ENCODE peak calls at places on chromosome 14, in seven cellular contexts. H is choroid plexus epithelial cell, Q is dorsolateral prefrontal cortex, P is A549, R is ascending aorta, O is heart right ventricle, Z is AG10803. L is an unnamed sample.

GRCh38 chr14:104681689-104682074 is 7.7 kb upstream of the INF2 start:
- DNase-seq in H (peak), Q (peak), P (peak), R (peak), O (peak), Z (peak), L (no peak)

GRCh38 chr14:90288646-90289355 is 32.4 kb downstream of the PSMC1 start:
- DNase-seq in H (peak), Q (no peak), P (no peak), R (no peak), O (peak), Z (peak), L (no peak)

GRCh38 chr14:99262977-99263448 is 9.0 kb downstream of the BCL11B start:
- DNase-seq in H (no peak), Q (no peak), P (no peak), R (no peak), O (no peak), Z (no peak), L (no peak)

GRCh38 chr14:42214981-42215491 is 608.4 kb downstream of the LRFN5 start:
- DNase-seq in H (peak), Q (no peak), P (peak), R (no peak), O (no peak), Z (peak), L (no peak)

GRCh38 chr14:91854327-91854934 is 12.9 kb downstream of the TC2N start:
- DNase-seq in H (no peak), Q (no peak), P (no peak), R (no peak), O (no peak), Z (no peak), L (no peak)

GRCh38 chr14:99578541-99579044 is 25.4 kb downstream of the CCDC85C start:
- DNase-seq in H (no peak), Q (no peak), P (peak), R (no peak), O (peak), Z (no peak), L (no peak)

GRCh38 chr14:51441001-51441400 is 201.0 kb downstream of the TMX1 start:
- DNase-seq in H (no peak), Q (no peak), P (peak), R (no peak), O (no peak), Z (no peak), L (no peak)

GRCh38 chr14:71647086-71647784 is 285.0 kb upstream of the RGS6 start:
- DNase-seq in H (no peak), Q (no peak), P (no peak), R (no peak), O (no peak), Z (no peak), L (no peak)

GRCh38 chr14:80428171-80428570 is 216.9 kb upstream of the DIO2 start:
- DNase-seq in H (peak), Q (no peak), P (no peak), R (no peak), O (no peak), Z (peak), L (no peak)

GRCh38 chr14:72781476-72782181 is 112.3 kb downstream of the DPF3 start:
- DNase-seq in H (peak), Q (no peak), P (peak), R (no peak), O (no peak), Z (peak), L (no peak)

GRCh38 chr14:54355698-54356097 is 41.1 kb upstream of the CDKN3 start:
- DNase-seq in H (no peak), Q (no peak), P (no peak), R (no peak), O (no peak), Z (no peak), L (no peak)

GRCh38 chr14:55427439-55427838 is 13.0 kb downstream of the TBPL2 start:
- DNase-seq in H (no peak), Q (no peak), P (no peak), R (no peak), O (no peak), Z (no peak), L (no peak)

GRCh38 chr14:54058501-54058900 is 101.9 kb upstream of the BMP4 start:
- DNase-seq in H (no peak), Q (no peak), P (no peak), R (no peak), O (no peak), Z (no peak), L (no peak)

GRCh38 chr14:59422069-59422881 is 42.9 kb downstream of the GPR135 start:
- DNase-seq in H (no peak), Q (no peak), P (no peak), R (peak), O (no peak), Z (no peak), L (peak)

GRCh38 chr14:73311710-73312035 is 74.4 kb downstream of the PAPLN start:
- DNase-seq in H (no peak), Q (no peak), P (no peak), R (no peak), O (no peak), Z (no peak), L (no peak)

GRCh38 chr14:31154956-31155355 is 52.6 kb downstream of the HECTD1 start:
- DNase-seq in H (peak), Q (no peak), P (peak), R (no peak), O (no peak), Z (peak), L (no peak)

GRCh38 chr14:95895720-95896119 is 19.1 kb downstream of the TUNAR start:
- DNase-seq in H (no peak), Q (no peak), P (peak), R (no peak), O (no peak), Z (no peak), L (no peak)
- TF ChIP-seq CTCF in H (peak), Q (no peak), P (peak), R (no peak), O (no peak), Z (peak), L (peak)

GRCh38 chr14:75174066-75174465 is 2.3 kb downstream of the TMED10 start:
- DNase-seq in H (no peak), Q (no peak), P (no peak), R (no peak), O (no peak), Z (no peak), L (no peak)
- H3K4me3 ChIP-seq in H (no peak), Q (peak), P (no peak), R (peak), O (no peak), Z (no peak), L (no peak)

GRCh38 chr14:74945261-74945851 is 10.0 kb downstream of the PGF start:
- DNase-seq in H (no peak), Q (no peak), P (peak), R (no peak), O (no peak), Z (no peak), L (no peak)
- TF ChIP-seq CTCF in H (peak), Q (peak), P (peak), R (peak), O (peak), Z (peak), L (peak)

GRCh38 chr14:105898482-105899010 is 372.2 kb downstream of the TMEM121 start:
- DNase-seq in H (no peak), Q (no peak), P (no peak), R (no peak), O (peak), Z (no peak), L (no peak)
- H3K4me3 ChIP-seq in H (no peak), Q (no peak), P (no peak), R (no peak), O (no peak), Z (no peak), L (no peak)

GRCh38 chr14:28596336-28596735 is 170.3 kb upstream of the FOXG1 start:
- DNase-seq in H (peak), Q (no peak), P (peak), R (no peak), O (no peak), Z (no peak), L (no peak)
- TF ChIP-seq CTCF in H (no peak), Q (no peak), P (no peak), R (no peak), O (no peak), Z (no peak), L (no peak)

DNA sequence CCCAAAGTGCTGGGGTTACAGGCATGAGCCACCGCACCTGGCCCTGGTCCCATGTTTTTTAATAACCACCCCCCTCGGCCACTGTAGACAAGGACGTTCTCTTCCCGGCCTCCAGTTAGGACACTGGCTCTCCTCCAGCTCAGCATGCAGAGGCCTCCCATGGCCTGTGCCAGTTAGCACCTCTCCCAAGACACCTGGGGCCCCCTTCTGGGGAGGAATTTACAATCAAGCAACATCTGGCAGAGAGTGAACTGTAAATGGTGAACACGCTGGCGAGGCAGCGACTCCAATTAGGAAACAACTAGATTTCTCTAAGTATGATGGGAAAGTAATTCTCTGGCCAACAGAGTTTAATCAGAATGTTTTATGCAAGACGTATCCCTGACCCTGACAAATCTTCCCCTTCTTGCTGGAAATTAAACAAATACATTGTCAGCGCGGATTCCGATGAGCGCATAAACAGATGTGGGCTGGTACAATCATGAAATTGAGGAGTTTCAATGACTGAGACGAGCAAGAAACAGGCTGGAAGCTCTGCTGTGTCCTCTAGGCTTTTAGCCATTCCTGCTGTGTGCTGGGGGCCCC is 61.8 kb upstream of the DLK1 start:
- DNase-seq in H (peak), Q (no peak), P (no peak), R (no peak), O (no peak), Z (peak), L (no peak)
- H3K4me3 ChIP-seq in H (no peak), Q (no peak), P (no peak), R (no peak), O (no peak), Z (no peak), L (no peak)

GRCh38 chr14:23362200-23362599 is 2.8 kb downstream of the EFS start:
- DNase-seq in H (peak), Q (no peak), P (peak), R (peak), O (no peak), Z (peak), L (no peak)
- TF ChIP-seq CTCF in H (peak), Q (peak), P (no peak), R (no peak), O (no peak), Z (peak), L (no peak)

GRCh38 chr14:102517412-102518062 is 8.0 kb upstream of the ANKRD9 start:
- DNase-seq in H (no peak), Q (no peak), P (no peak), R (no peak), O (no peak), Z (no peak), L (no peak)
- H3K4me3 ChIP-seq in H (peak), Q (peak), P (peak), R (peak), O (peak), Z (peak), L (peak)

L was measured in GM12864.